ENCODE peak calls at places on chromosome 5, in six cellular contexts. One of them, this sample, is unnamed.

GRCh38 chr5:38738898-38739743 is 106.7 kb upstream of the OSMR start:
- DNase-seq in NCI-H82: no peak
- DNase-seq in RPMI8226: no peak
- DNase-seq in naive B cell: no peak
- DNase-seq in amniotic stem cell: no peak
- DNase-seq in NCI-H1436 treated with DMSO at 0.1 percent for 48 hours: no peak
- DNase-seq in this sample: no peak

GRCh38 chr5:119743927-119744326 is 114.6 kb downstream of the FAM170A start:
- DNase-seq in NCI-H82: peak
- DNase-seq in RPMI8226: peak
- DNase-seq in naive B cell: peak
- DNase-seq in amniotic stem cell: no peak
- DNase-seq in NCI-H1436 treated with DMSO at 0.1 percent for 48 hours: no peak
- DNase-seq in this sample: peak

GRCh38 chr5:127298623-127299022 is 8.0 kb downstream of the MEGF10 start:
- DNase-seq in NCI-H82: no peak
- DNase-seq in RPMI8226: no peak
- DNase-seq in naive B cell: no peak
- DNase-seq in amniotic stem cell: no peak
- DNase-seq in NCI-H1436 treated with DMSO at 0.1 percent for 48 hours: no peak
- DNase-seq in this sample: no peak

GRCh38 chr5:150340614-150341265 is 16.8 kb upstream of the TCOF1 start:
- DNase-seq in NCI-H82: no peak
- DNase-seq in RPMI8226: peak
- DNase-seq in naive B cell: no peak
- DNase-seq in amniotic stem cell: no peak
- DNase-seq in NCI-H1436 treated with DMSO at 0.1 percent for 48 hours: no peak
- DNase-seq in this sample: no peak

GRCh38 chr5:1190915-1191314 is 10.5 kb upstream of the SLC6A19 start:
- DNase-seq in NCI-H82: no peak
- DNase-seq in RPMI8226: peak
- DNase-seq in naive B cell: no peak
- DNase-seq in amniotic stem cell: no peak
- DNase-seq in NCI-H1436 treated with DMSO at 0.1 percent for 48 hours: no peak
- DNase-seq in this sample: no peak

GRCh38 chr5:179211076-179211475 is 134.2 kb downstream of the ADAMTS2 start:
- DNase-seq in NCI-H82: no peak
- DNase-seq in RPMI8226: no peak
- DNase-seq in naive B cell: no peak
- DNase-seq in amniotic stem cell: no peak
- DNase-seq in NCI-H1436 treated with DMSO at 0.1 percent for 48 hours: no peak
- DNase-seq in this sample: no peak

GRCh38 chr5:131505237-131505908 is 129.7 kb downstream of the RAPGEF6 start:
- DNase-seq in NCI-H82: no peak
- DNase-seq in RPMI8226: no peak
- DNase-seq in naive B cell: no peak
- DNase-seq in amniotic stem cell: no peak
- DNase-seq in NCI-H1436 treated with DMSO at 0.1 percent for 48 hours: no peak
- DNase-seq in this sample: no peak

GRCh38 chr5:37668524-37669047 is 171.3 kb downstream of the GDNF start:
- DNase-seq in NCI-H82: no peak
- DNase-seq in RPMI8226: no peak
- DNase-seq in naive B cell: no peak
- DNase-seq in amniotic stem cell: peak
- DNase-seq in NCI-H1436 treated with DMSO at 0.1 percent for 48 hours: no peak
- DNase-seq in this sample: no peak

GRCh38 chr5:159422371-159422770 is 92.1 kb upstream of the IL12B start:
- DNase-seq in NCI-H82: no peak
- DNase-seq in RPMI8226: no peak
- DNase-seq in naive B cell: no peak
- DNase-seq in amniotic stem cell: no peak
- DNase-seq in NCI-H1436 treated with DMSO at 0.1 percent for 48 hours: no peak
- DNase-seq in this sample: no peak

This sample was measured in GM12864.